ENCODE peak calls at places on chromosomes 1 and 21, in eight cellular contexts. E is NCI-H510A, D is A549, W is NCI-H2171 treated with DMSO at 0.1 percent for 48 hours, C is NCI-H1092, T is NCI-H2081, G is astrocyte of the spinal cord, H is iris pigment epithelial cell. I is an unnamed sample.

GRCh38 chr1:175369696-175370095 is 177.1 kb upstream of the KIAA0040 start:
- DNase-seq in E (no peak), D (no peak), W (no peak), C (no peak), T (no peak), G (no peak), H (no peak), I (no peak)

GRCh38 chr1:221263831-221264767 is 384.9 kb downstream of the HLX start:
- DNase-seq in E (peak), D (peak), W (peak), C (peak), T (peak), G (peak), H (peak), I (peak)

GRCh38 chr1:54404939-54405880 is 984 bp downstream of the SSBP3 start:
- DNase-seq in E (no peak), D (no peak), W (no peak), C (no peak), T (no peak), G (no peak), H (no peak), I (peak)

GRCh38 chr1:232868793-232869491 is 63.7 kb downstream of the MAP10 start:
- DNase-seq in E (peak), D (peak), W (peak), C (peak), T (peak), G (peak), H (peak), I (no peak)

GRCh38 chr1:33273961-33274371 is 17.7 kb downstream of the ZNF362 start:
- DNase-seq in E (no peak), D (no peak), W (no peak), C (no peak), T (no peak), G (no peak), H (no peak), I (no peak)

GRCh38 chr21:15841856-15842564 is 112.2 kb downstream of the USP25 start:
- DNase-seq in E (no peak), D (no peak), W (no peak), C (no peak), T (no peak), G (peak), H (peak), I (no peak)

GRCh38 chr1:151164732-151165280 is 896 bp downstream of the LYSMD1 start:
- DNase-seq in E (no peak), D (no peak), W (no peak), C (no peak), T (no peak), G (no peak), H (peak), I (no peak)

GRCh38 chr1:223531742-223532341 is 133.7 kb downstream of the CAPN8 start:
- DNase-seq in E (no peak), D (peak), W (no peak), C (peak), T (peak), G (peak), H (peak), I (peak)

GRCh38 chr1:8602471-8603219 is 214.8 kb downstream of the RERE start:
- DNase-seq in E (peak), D (no peak), W (no peak), C (peak), T (no peak), G (no peak), H (no peak), I (peak)

GRCh38 chr1:201119826-201120225 is 7.2 kb downstream of the ASCL5 start:
- DNase-seq in E (no peak), D (no peak), W (peak), C (no peak), T (no peak), G (no peak), H (no peak), I (no peak)

GRCh38 chr1:6625579-6626149 is 996 bp downstream of the THAP3 start:
- DNase-seq in E (no peak), D (peak), W (no peak), C (no peak), T (no peak), G (peak), H (peak), I (no peak)

GRCh38 chr1:30806381-30807317 is 49.1 kb upstream of the LAPTM5 start:
- DNase-seq in E (no peak), D (no peak), W (no peak), C (no peak), T (no peak), G (no peak), H (no peak), I (no peak)

GRCh38 chr1:216750031-216750627 is 26.9 kb upstream of the ESRRG start:
- DNase-seq in E (peak), D (no peak), W (peak), C (peak), T (peak), G (peak), H (peak), I (no peak)

GRCh38 chr21:40685121-40685630 is 161.8 kb downstream of the DSCAM start:
- DNase-seq in E (no peak), D (no peak), W (peak), C (no peak), T (no peak), G (no peak), H (no peak), I (no peak)

GRCh38 chr1:84688461-84689061 is 1.7 kb downstream of the SSX2IP start:
- DNase-seq in E (no peak), D (no peak), W (no peak), C (no peak), T (no peak), G (no peak), H (peak), I (no peak)

I was measured in T-helper 2 cell treated with Interferon-gamma antibody and Interleukin-4, amounts not matched to agents 5 μg/mL and 100 μg/mL, for 36 hours.